ENCODE peak calls at places on chromosomes 12 and 14, in eight cellular contexts. One of them, this sample, is unnamed. For H3K27me3 and H3K4me1, the result is how much of the 10 kb centered on the place peaks cover.

GRCh38 chr12:5068126-5068525 is 24.4 kb downstream of the KCNA5 start:
- DNase-seq in Peyer's patch: no peak
- DNase-seq in H9: no peak
- DNase-seq in PC-3: no peak
- DNase-seq in psoas muscle: no peak
- DNase-seq in heart left ventricle: no peak
- DNase-seq in lung: no peak
- DNase-seq in SK-N-SH: no peak
- DNase-seq in this sample: no peak

GRCh38 chr14:54200726-54201125 is 196.1 kb upstream of the CDKN3 start:
- DNase-seq in Peyer's patch: no peak
- DNase-seq in H9: no peak
- DNase-seq in PC-3: no peak
- DNase-seq in psoas muscle: no peak
- DNase-seq in heart left ventricle: no peak
- DNase-seq in lung: no peak
- DNase-seq in SK-N-SH: no peak
- DNase-seq in this sample: no peak

GRCh38 chr12:3231399-3231876 is 154.3 kb downstream of the TSPAN9 start:
- DNase-seq in Peyer's patch: no peak
- DNase-seq in H9: peak
- DNase-seq in PC-3: no peak
- DNase-seq in psoas muscle: peak
- DNase-seq in heart left ventricle: no peak
- DNase-seq in lung: no peak
- DNase-seq in SK-N-SH: no peak
- DNase-seq in this sample: no peak

GRCh38 chr12:29796823-29797263 is 13.1 kb upstream of the TMTC1 start:
- DNase-seq in Peyer's patch: no peak
- DNase-seq in H9: no peak
- DNase-seq in PC-3: peak
- DNase-seq in psoas muscle: no peak
- DNase-seq in heart left ventricle: peak
- DNase-seq in lung: no peak
- DNase-seq in SK-N-SH: no peak
- DNase-seq in this sample: no peak

GRCh38 chr14:79091381-79091963 is 921.3 kb downstream of the NRXN3 start:
- DNase-seq in Peyer's patch: no peak
- DNase-seq in H9: no peak
- DNase-seq in PC-3: no peak
- DNase-seq in psoas muscle: no peak
- DNase-seq in heart left ventricle: no peak
- DNase-seq in lung: no peak
- DNase-seq in SK-N-SH: no peak
- DNase-seq in this sample: no peak

GRCh38 chr12:14473707-14474287 is 93.9 kb downstream of the PLBD1 start:
- DNase-seq in Peyer's patch: no peak
- DNase-seq in H9: no peak
- DNase-seq in PC-3: peak
- DNase-seq in psoas muscle: no peak
- DNase-seq in heart left ventricle: no peak
- DNase-seq in lung: no peak
- DNase-seq in SK-N-SH: peak
- DNase-seq in this sample: no peak

GRCh38 chr14:33737446-33737845 is 213.4 kb downstream of the EGLN3 start:
- DNase-seq in Peyer's patch: no peak
- DNase-seq in H9: no peak
- DNase-seq in PC-3: peak
- DNase-seq in psoas muscle: no peak
- DNase-seq in heart left ventricle: no peak
- DNase-seq in lung: no peak
- DNase-seq in SK-N-SH: no peak
- DNase-seq in this sample: no peak

GRCh38 chr12:47277972-47278448 is 198.3 kb upstream of the AMIGO2 start:
- DNase-seq in Peyer's patch: no peak
- DNase-seq in H9: no peak
- DNase-seq in PC-3: peak
- DNase-seq in psoas muscle: no peak
- DNase-seq in heart left ventricle: no peak
- DNase-seq in lung: no peak
- DNase-seq in SK-N-SH: no peak
- DNase-seq in this sample: no peak

GRCh38 chr12:106445981-106446380 is 88.4 kb downstream of the POLR3B start:
- DNase-seq in Peyer's patch: no peak
- DNase-seq in H9: no peak
- DNase-seq in PC-3: no peak
- DNase-seq in psoas muscle: no peak
- DNase-seq in heart left ventricle: no peak
- DNase-seq in lung: no peak
- DNase-seq in SK-N-SH: no peak
- DNase-seq in this sample: no peak

GRCh38 chr12:96093543-96094196 is 58.3 kb upstream of the LTA4H start:
- DNase-seq in Peyer's patch: no peak
- DNase-seq in H9: no peak
- DNase-seq in PC-3: peak
- DNase-seq in psoas muscle: no peak
- DNase-seq in heart left ventricle: no peak
- DNase-seq in lung: no peak
- DNase-seq in SK-N-SH: no peak
- DNase-seq in this sample: no peak

GRCh38 chr12:69096669-69097364 is 142.6 kb upstream of the CPSF6 start:
- DNase-seq in Peyer's patch: no peak
- DNase-seq in H9: no peak
- DNase-seq in PC-3: peak
- DNase-seq in psoas muscle: no peak
- DNase-seq in heart left ventricle: no peak
- DNase-seq in lung: no peak
- DNase-seq in SK-N-SH: no peak
- DNase-seq in this sample: no peak

GRCh38 chr14:53054457-53054856 is 98.7 kb downstream of the DDHD1 start:
- DNase-seq in Peyer's patch: no peak
- DNase-seq in H9: no peak
- DNase-seq in PC-3: peak
- DNase-seq in psoas muscle: no peak
- DNase-seq in heart left ventricle: no peak
- DNase-seq in lung: no peak
- DNase-seq in SK-N-SH: no peak
- DNase-seq in this sample: no peak

GRCh38 chr12:59382678-59383425 is 213.0 kb upstream of the SLC16A7 start:
- DNase-seq in Peyer's patch: no peak
- DNase-seq in H9: no peak
- DNase-seq in PC-3: no peak
- DNase-seq in psoas muscle: no peak
- DNase-seq in heart left ventricle: no peak
- DNase-seq in lung: no peak
- DNase-seq in SK-N-SH: no peak
- DNase-seq in this sample: no peak
- H3K27me3 ChIP-seq in Peyer's patch: under half
- H3K27me3 ChIP-seq in H9: under half
- H3K27me3 ChIP-seq in PC-3: under half
- H3K27me3 ChIP-seq in psoas muscle: under half
- H3K27me3 ChIP-seq in heart left ventricle: under half
- H3K27me3 ChIP-seq in lung: under half
- H3K27me3 ChIP-seq in SK-N-SH: under half
- H3K27me3 ChIP-seq in this sample: under half

GRCh38 chr12:6962285-6963015 is 8.0 kb downstream of the PHB2 start:
- DNase-seq in Peyer's patch: no peak
- DNase-seq in H9: peak
- DNase-seq in PC-3: no peak
- DNase-seq in psoas muscle: peak
- DNase-seq in heart left ventricle: peak
- DNase-seq in lung: peak
- DNase-seq in SK-N-SH: peak
- DNase-seq in this sample: peak

GRCh38 chr12:6959376-6960290 is 8.5 kb downstream of the PTPN6 start:
- DNase-seq in Peyer's patch: no peak
- DNase-seq in H9: no peak
- DNase-seq in PC-3: no peak
- DNase-seq in psoas muscle: peak
- DNase-seq in heart left ventricle: no peak
- DNase-seq in lung: no peak
- DNase-seq in SK-N-SH: no peak
- DNase-seq in this sample: no peak

GRCh38 chr12:6960291-6961277 is 9.4 kb downstream of the PTPN6 start:
- DNase-seq in Peyer's patch: no peak
- DNase-seq in H9: no peak
- DNase-seq in PC-3: no peak
- DNase-seq in psoas muscle: peak
- DNase-seq in heart left ventricle: peak
- DNase-seq in lung: no peak
- DNase-seq in SK-N-SH: peak
- DNase-seq in this sample: no peak

GRCh38 chr12:6961695-6962284 is 8.7 kb downstream of the PHB2 start:
- DNase-seq in Peyer's patch: no peak
- DNase-seq in H9: peak
- DNase-seq in PC-3: peak
- DNase-seq in psoas muscle: peak
- DNase-seq in heart left ventricle: peak
- DNase-seq in lung: peak
- DNase-seq in SK-N-SH: peak
- DNase-seq in this sample: peak

DNA sequence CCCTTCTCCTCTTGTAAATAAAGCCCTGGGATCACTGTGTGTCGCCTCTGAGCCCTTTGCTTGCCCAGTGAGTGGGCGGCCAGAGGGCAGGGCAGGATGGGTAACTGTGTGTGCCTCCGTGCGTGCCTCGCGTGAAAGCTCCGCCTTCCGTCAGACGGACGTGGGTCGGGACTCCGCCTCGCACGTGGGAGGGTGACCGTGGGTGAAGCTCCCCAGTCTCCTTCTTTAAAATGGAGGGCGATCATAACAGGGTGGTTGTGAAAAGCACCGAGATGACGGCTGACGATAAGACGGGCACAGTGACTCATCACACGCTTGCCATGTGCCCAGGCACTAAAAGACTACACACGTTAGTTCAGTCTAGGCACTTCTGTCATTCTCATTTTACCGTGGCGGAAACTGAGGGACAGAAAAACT is 9.2 kb downstream of the PHB2 start:
- DNase-seq in Peyer's patch: peak
- DNase-seq in H9: no peak
- DNase-seq in PC-3: no peak
- DNase-seq in psoas muscle: peak
- DNase-seq in heart left ventricle: peak
- DNase-seq in lung: peak
- DNase-seq in SK-N-SH: peak
- DNase-seq in this sample: peak
- H3K4me1 ChIP-seq in Peyer's patch: half or more
- H3K4me1 ChIP-seq in H9: under half
- H3K4me1 ChIP-seq in PC-3: under half
- H3K4me1 ChIP-seq in psoas muscle: under half
- H3K4me1 ChIP-seq in heart left ventricle: under half
- H3K4me1 ChIP-seq in lung: under half
- H3K4me1 ChIP-seq in SK-N-SH: under half
- H3K4me1 ChIP-seq in this sample: under half

GRCh38 chr14:91060472-91061308 is at the start of gene RPS6KA5:
- DNase-seq in Peyer's patch: peak
- DNase-seq in H9: peak
- DNase-seq in PC-3: peak
- DNase-seq in psoas muscle: peak
- DNase-seq in heart left ventricle: peak
- DNase-seq in lung: peak
- DNase-seq in SK-N-SH: peak
- DNase-seq in this sample: peak

GRCh38 chr14:91059576-91060471 is 617 bp downstream of the RPS6KA5 start:
- DNase-seq in Peyer's patch: peak
- DNase-seq in H9: peak
- DNase-seq in PC-3: peak
- DNase-seq in psoas muscle: peak
- DNase-seq in heart left ventricle: peak
- DNase-seq in lung: peak
- DNase-seq in SK-N-SH: peak
- DNase-seq in this sample: peak

GRCh38 chr14:91056361-91056760 is 4.1 kb downstream of the RPS6KA5 start:
- DNase-seq in Peyer's patch: no peak
- DNase-seq in H9: no peak
- DNase-seq in PC-3: no peak
- DNase-seq in psoas muscle: no peak
- DNase-seq in heart left ventricle: no peak
- DNase-seq in lung: no peak
- DNase-seq in SK-N-SH: no peak
- DNase-seq in this sample: no peak

GRCh38 chr14:91058017-91058675 is 2.3 kb downstream of the RPS6KA5 start:
- DNase-seq in Peyer's patch: no peak
- DNase-seq in H9: no peak
- DNase-seq in PC-3: no peak
- DNase-seq in psoas muscle: no peak
- DNase-seq in heart left ventricle: no peak
- DNase-seq in lung: no peak
- DNase-seq in SK-N-SH: no peak
- DNase-seq in this sample: no peak

GRCh38 chr14:91055016-91055415 is 5.4 kb downstream of the RPS6KA5 start:
- DNase-seq in Peyer's patch: no peak
- DNase-seq in H9: no peak
- DNase-seq in PC-3: no peak
- DNase-seq in psoas muscle: no peak
- DNase-seq in heart left ventricle: no peak
- DNase-seq in lung: no peak
- DNase-seq in SK-N-SH: no peak
- DNase-seq in this sample: no peak
- H3K27me3 ChIP-seq in Peyer's patch: under half
- H3K27me3 ChIP-seq in H9: under half
- H3K27me3 ChIP-seq in PC-3: under half
- H3K27me3 ChIP-seq in psoas muscle: under half
- H3K27me3 ChIP-seq in heart left ventricle: under half
- H3K27me3 ChIP-seq in lung: under half
- H3K27me3 ChIP-seq in SK-N-SH: under half
- H3K27me3 ChIP-seq in this sample: under half

GRCh38 chr12:112126000-112126431 is 656 bp downstream of the TRAFD1 start:
- DNase-seq in Peyer's patch: no peak
- DNase-seq in H9: peak
- DNase-seq in PC-3: no peak
- DNase-seq in psoas muscle: no peak
- DNase-seq in heart left ventricle: no peak
- DNase-seq in lung: no peak
- DNase-seq in SK-N-SH: peak
- DNase-seq in this sample: no peak
- H3K4me1 ChIP-seq in Peyer's patch: under half
- H3K4me1 ChIP-seq in H9: under half
- H3K4me1 ChIP-seq in PC-3: under half
- H3K4me1 ChIP-seq in psoas muscle: under half
- H3K4me1 ChIP-seq in heart left ventricle: under half
- H3K4me1 ChIP-seq in lung: under half
- H3K4me1 ChIP-seq in SK-N-SH: under half
- H3K4me1 ChIP-seq in this sample: under half

DNA sequence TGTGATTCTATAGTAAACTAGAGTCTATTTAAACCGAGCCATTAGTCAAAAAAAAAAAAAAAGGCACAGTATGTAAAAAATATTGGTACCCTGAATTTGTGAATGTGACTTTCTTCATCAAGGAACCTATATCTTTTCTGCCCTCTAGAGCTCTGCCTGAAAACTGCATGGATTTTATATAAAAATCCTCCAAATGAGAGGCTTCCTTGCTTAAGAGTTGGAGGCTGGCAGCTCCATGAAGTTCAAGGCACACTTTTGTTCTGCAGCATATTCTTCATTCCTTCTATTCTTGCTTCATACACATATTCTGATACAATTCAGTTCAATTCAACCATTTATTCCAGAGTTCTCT is 23.1 kb upstream of the NKX2-8 start:
- DNase-seq in Peyer's patch: no peak
- DNase-seq in H9: no peak
- DNase-seq in PC-3: peak
- DNase-seq in psoas muscle: no peak
- DNase-seq in heart left ventricle: no peak
- DNase-seq in lung: no peak
- DNase-seq in SK-N-SH: no peak
- DNase-seq in this sample: no peak
- H3K27me3 ChIP-seq in Peyer's patch: under half
- H3K27me3 ChIP-seq in H9: under half
- H3K27me3 ChIP-seq in PC-3: under half
- H3K27me3 ChIP-seq in psoas muscle: under half
- H3K27me3 ChIP-seq in heart left ventricle: under half
- H3K27me3 ChIP-seq in lung: under half
- H3K27me3 ChIP-seq in SK-N-SH: under half
- H3K27me3 ChIP-seq in this sample: under half